ENCODE peak calls at places on chromosomes 7 and 10, in five cellular contexts. L, T, W, I and A are unnamed samples.

GRCh38 chr10:18615618-18616017 is 35.8 kb downstream of the NSUN6 start:
- DNase-seq in L (no peak), T (no peak), W (no peak), I (peak; percentile 36), A (no peak)

GRCh38 chr10:28984431-28984830 is 304.4 kb upstream of the LYZL1 start:
- DNase-seq in L (peak; percentile 60), T (peak; percentile 8), W (peak; percentile 72), I (peak; percentile 75), A (peak; percentile 19)

GRCh38 chr10:120172371-120172770 is 279.8 kb downstream of the SEC23IP start:
- DNase-seq in L (no peak), T (no peak), W (no peak), I (no peak), A (peak; percentile 4)

GRCh38 chr10:31581741-31582323 is 262.8 kb downstream of the ZEB1 start:
- DNase-seq in L (no peak), T (no peak), W (no peak), I (no peak), A (no peak)

GRCh38 chr7:143272871-143273270 is 9.6 kb downstream of the GSTK1 start:
- DNase-seq in L (no peak), T (no peak), W (no peak), I (no peak), A (no peak)

GRCh38 chr7:128838981-128839731 is 8.9 kb downstream of the FLNC start:
- DNase-seq in L (no peak), T (no peak), W (no peak), I (no peak), A (no peak)

GRCh38 chr10:16776896-16777295 is 40.3 kb downstream of the RSU1 start:
- DNase-seq in L (no peak), T (no peak), W (no peak), I (no peak), A (no peak)

GRCh38 chr10:115827180-115827579 is 445.8 kb downstream of the GFRA1 start:
- DNase-seq in L (no peak), T (peak; percentile 25), W (peak; percentile 43), I (peak; percentile 16), A (no peak)

GRCh38 chr7:24406053-24406561 is 122.1 kb downstream of the NPY start:
- DNase-seq in L (no peak), T (no peak), W (no peak), I (peak; percentile 85), A (no peak)

GRCh38 chr7:24405002-24405401 is 121.0 kb downstream of the NPY start:
- DNase-seq in L (no peak), T (no peak), W (no peak), I (no peak), A (no peak)

GRCh38 chr7:24408798-24409428 is 124.9 kb downstream of the NPY start:
- DNase-seq in L (no peak), T (no peak), W (no peak), I (no peak), A (no peak)

GRCh38 chr7:24407965-24408364 is 124.0 kb downstream of the NPY start:
- DNase-seq in L (no peak), T (no peak), W (no peak), I (no peak), A (no peak)

GRCh38 chr7:24406818-24407226 is 122.8 kb downstream of the NPY start:
- DNase-seq in L (no peak), T (no peak), W (no peak), I (no peak), A (no peak)
- TF ChIP-seq CTCF in L (no peak), T (no peak), W (no peak), I (no peak), A (no peak)

DNA sequence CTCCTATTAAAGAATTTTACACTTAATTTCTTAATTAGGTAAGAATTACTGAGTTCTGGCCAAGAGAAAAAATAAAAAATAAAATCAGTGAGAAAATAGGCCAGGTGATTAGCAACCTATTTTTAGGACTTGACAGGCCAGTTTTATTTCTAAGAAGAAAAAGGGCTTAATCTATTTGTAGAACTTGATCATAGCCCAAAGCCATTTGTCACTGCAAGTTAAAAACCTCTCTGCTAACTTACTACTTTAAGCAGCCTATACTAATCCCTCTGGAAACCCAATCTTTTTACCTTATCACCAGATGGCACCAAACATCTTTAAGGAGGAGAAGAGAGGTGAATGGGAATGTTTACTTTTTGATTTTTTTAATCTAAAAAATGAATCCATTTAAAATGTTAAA is 222.1 kb upstream of the RHOBTB1 start:
- DNase-seq in L (no peak), T (no peak), W (no peak), I (peak; percentile 13), A (no peak)
- TF ChIP-seq CTCF in L (no peak), T (no peak), W (no peak), I (no peak), A (no peak)

DNA sequence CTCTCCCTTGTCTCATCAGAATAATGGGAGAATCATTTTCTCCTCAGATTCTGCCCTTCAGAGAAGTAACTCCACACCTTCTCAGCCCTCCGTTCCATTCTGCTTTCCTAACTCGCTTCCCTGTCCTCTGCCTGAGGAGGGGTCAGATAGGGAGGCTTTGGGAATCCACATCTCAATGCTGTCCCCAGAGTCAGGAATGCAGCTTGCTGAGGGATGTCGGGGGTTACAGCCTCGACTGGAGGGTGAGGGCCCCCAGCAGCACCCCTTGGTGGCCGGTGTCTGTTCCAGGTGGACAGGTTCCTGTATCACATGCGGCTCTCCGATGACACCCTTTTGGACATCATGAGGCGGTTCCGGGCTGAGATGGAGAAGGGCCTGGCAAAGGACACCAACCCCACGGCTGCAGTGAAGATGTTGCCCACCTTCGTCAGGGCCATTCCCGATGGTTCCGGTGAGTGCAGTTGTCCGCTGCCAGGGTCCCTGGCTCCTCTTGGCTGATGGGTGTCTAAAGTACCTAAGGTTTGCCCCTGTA is 6.9 kb downstream of the HKDC1 start:
- DNase-seq in L (no peak), T (no peak), W (no peak), I (no peak), A (no peak)
- TF ChIP-seq CTCF in L (no peak), T (no peak), W (no peak), I (no peak), A (no peak)

DNA sequence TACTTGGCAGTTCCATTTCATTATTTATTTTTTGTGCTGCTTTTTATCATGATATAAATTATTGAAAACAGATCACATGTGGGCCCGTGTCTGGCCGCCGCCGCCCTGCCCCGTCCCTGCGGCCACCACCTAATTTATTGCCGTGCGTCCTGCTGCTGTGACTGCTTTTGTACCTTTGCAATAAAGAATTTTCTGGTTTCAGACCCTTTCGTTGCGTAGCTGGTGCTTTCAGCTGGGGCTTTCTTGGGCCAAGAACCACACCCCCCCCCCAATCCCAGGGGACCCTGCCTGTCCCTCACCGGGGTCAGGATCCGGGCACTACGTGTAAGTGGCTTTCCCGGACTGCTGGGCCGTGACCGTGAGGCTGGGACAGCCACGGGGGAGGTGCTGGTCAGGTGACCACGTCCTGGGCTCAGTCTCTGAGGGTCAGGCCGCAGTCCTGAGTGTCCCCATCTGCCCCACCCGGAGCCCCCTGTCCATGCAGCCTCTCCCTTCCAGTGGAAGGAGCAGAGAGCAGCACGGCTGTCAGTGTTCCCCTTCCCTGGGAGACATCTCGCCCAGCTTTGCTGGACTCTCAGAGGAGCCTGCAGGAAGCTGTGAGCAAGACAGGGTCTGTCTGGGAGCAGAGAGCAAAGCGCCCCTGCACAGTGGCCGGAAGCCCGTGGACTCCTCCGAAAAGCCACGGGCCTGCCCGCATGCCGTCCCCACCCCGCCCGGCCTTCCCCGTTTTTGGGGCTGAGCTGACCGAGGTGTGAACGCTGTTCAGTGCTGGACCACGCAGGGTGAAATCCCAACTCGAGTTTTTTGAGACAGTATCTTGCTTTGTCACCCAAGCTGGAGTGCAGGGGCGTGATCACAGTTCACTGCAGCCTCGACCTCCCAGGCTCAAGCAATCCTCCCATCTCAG is 12.6 kb downstream of the MAFK start:
- DNase-seq in L (no peak), T (no peak), W (no peak), I (no peak), A (no peak)
- TF ChIP-seq CTCF in L (no peak), T (no peak), W (no peak), I (no peak), A (no peak)

GRCh38 chr10:80443531-80443974 is 10.6 kb upstream of the TSPAN14 start:
- DNase-seq in L (peak; percentile 32), T (peak; percentile 23), W (no peak), I (no peak), A (no peak)

GRCh38 chr10:80447618-80448190 is 6.4 kb upstream of the TSPAN14 start:
- DNase-seq in L (no peak), T (no peak), W (no peak), I (no peak), A (no peak)

GRCh38 chr10:80444124-80444523 is 10.0 kb upstream of the TSPAN14 start:
- DNase-seq in L (no peak), T (no peak), W (no peak), I (no peak), A (no peak)

GRCh38 chr10:80442879-80443278 is 11.2 kb upstream of the TSPAN14 start:
- DNase-seq in L (no peak), T (no peak), W (no peak), I (no peak), A (no peak)

GRCh38 chr10:80444646-80445319 is 9.3 kb upstream of the TSPAN14 start:
- DNase-seq in L (peak; percentile 71), T (peak; percentile 63), W (peak; percentile 60), I (peak; percentile 76), A (no peak)
- TF ChIP-seq CTCF in L (peak; percentile 71), T (peak; percentile 90), W (peak; percentile 94), I (peak; percentile 94), A (peak; percentile 82)

GRCh38 chr7:110205899-110206298 is 885.0 kb upstream of the LRRN3 start:
- DNase-seq in L (no peak), T (no peak), W (no peak), I (no peak), A (no peak)

GRCh38 chr7:110204527-110204926 is 886.4 kb upstream of the LRRN3 start:
- DNase-seq in L (no peak), T (peak; percentile 0), W (no peak), I (peak; percentile 11), A (no peak)
- TF ChIP-seq CTCF in L (no peak), T (no peak), W (no peak), I (peak; percentile 39), A (peak; percentile 12)